ENCODE peak calls at places on chromosomes 12 and 14, in five cellular contexts. One of them, this sample, is unnamed.

GRCh38 chr14:102528441-102529170 is 19.0 kb upstream of the ANKRD9 start:
- DNase-seq in heart right ventricle: no peak
- DNase-seq in OCI-LY7: no peak
- DNase-seq in cardiac muscle cell: no peak
- DNase-seq in HCT116: no peak
- DNase-seq in this sample: no peak

GRCh38 chr12:3252416-3252815 is 175.2 kb downstream of the TSPAN9 start:
- DNase-seq in heart right ventricle: peak; percentile 93
- DNase-seq in OCI-LY7: no peak
- DNase-seq in cardiac muscle cell: peak; percentile 61
- DNase-seq in HCT116: no peak
- DNase-seq in this sample: no peak

GRCh38 chr12:111570090-111570961 is 28.8 kb downstream of the ATXN2 start:
- DNase-seq in heart right ventricle: no peak
- DNase-seq in OCI-LY7: no peak
- DNase-seq in cardiac muscle cell: no peak
- DNase-seq in HCT116: peak; percentile 70
- DNase-seq in this sample: peak; percentile 33

GRCh38 chr12:75289678-75290200 is 40.4 kb downstream of the CAPS2 start:
- DNase-seq in heart right ventricle: no peak
- DNase-seq in OCI-LY7: no peak
- DNase-seq in cardiac muscle cell: no peak
- DNase-seq in HCT116: peak; percentile 3
- DNase-seq in this sample: no peak

GRCh38 chr12:127149226-127149964 is 1117.6 kb upstream of the TMEM132C start:
- DNase-seq in heart right ventricle: no peak
- DNase-seq in OCI-LY7: no peak
- DNase-seq in cardiac muscle cell: no peak
- DNase-seq in HCT116: no peak
- DNase-seq in this sample: no peak

GRCh38 chr14:93986972-93987371 is 10.1 kb upstream of the CCDC197 start:
- DNase-seq in heart right ventricle: peak; percentile 37
- DNase-seq in OCI-LY7: no peak
- DNase-seq in cardiac muscle cell: no peak
- DNase-seq in HCT116: no peak
- DNase-seq in this sample: no peak

GRCh38 chr12:71849109-71849851 is 9.7 kb downstream of the TBC1D15 start:
- DNase-seq in heart right ventricle: no peak
- DNase-seq in OCI-LY7: no peak
- DNase-seq in cardiac muscle cell: no peak
- DNase-seq in HCT116: no peak
- DNase-seq in this sample: no peak

GRCh38 chr12:49866859-49867579 is 24.1 kb upstream of the BCDIN3D start:
- DNase-seq in heart right ventricle: peak; percentile 77
- DNase-seq in OCI-LY7: peak; percentile 77
- DNase-seq in cardiac muscle cell: peak; percentile 80
- DNase-seq in HCT116: peak; percentile 52
- DNase-seq in this sample: no peak

GRCh38 chr12:94760786-94761185 is 110.4 kb upstream of the TMCC3 start:
- DNase-seq in heart right ventricle: no peak
- DNase-seq in OCI-LY7: no peak
- DNase-seq in cardiac muscle cell: no peak
- DNase-seq in HCT116: no peak
- DNase-seq in this sample: no peak

GRCh38 chr14:71322660-71323250 is 415.5 kb downstream of the PCNX1 start:
- DNase-seq in heart right ventricle: peak; percentile 12
- DNase-seq in OCI-LY7: peak; percentile 72
- DNase-seq in cardiac muscle cell: peak; percentile 37
- DNase-seq in HCT116: no peak
- DNase-seq in this sample: no peak

DNA sequence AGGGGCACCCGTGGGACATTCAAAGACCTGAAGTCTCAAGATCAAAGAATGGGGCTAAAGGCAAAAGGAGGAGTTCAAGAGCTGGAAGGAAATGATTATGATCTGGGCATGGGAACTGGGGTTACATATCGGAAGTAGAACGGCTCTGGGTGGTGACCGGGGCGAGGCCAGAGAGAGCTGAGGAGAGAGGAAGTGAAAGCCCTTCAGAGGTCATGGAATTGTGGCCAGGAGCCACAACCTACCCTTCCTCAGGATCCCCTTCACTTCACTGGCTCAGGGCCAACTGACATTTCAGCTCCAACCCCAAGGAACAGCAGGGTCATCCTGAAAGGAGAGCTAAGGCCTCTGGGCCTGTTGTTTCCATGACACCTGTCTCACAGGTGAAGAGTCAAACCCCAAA is 57.8 kb downstream of the GALNT16 start:
- DNase-seq in heart right ventricle: no peak
- DNase-seq in OCI-LY7: peak; percentile 9
- DNase-seq in cardiac muscle cell: no peak
- DNase-seq in HCT116: no peak
- DNase-seq in this sample: no peak
- H3K27ac ChIP-seq in heart right ventricle: peak overlapping the region; percentile 86
- H3K27ac ChIP-seq in OCI-LY7: no peak overlapping the region
- H3K27ac ChIP-seq in cardiac muscle cell: no peak overlapping the region
- H3K27ac ChIP-seq in HCT116: no peak overlapping the region
- H3K27ac ChIP-seq in this sample: no peak overlapping the region

GRCh38 chr12:100401660-100402059 is 44.8 kb downstream of the SLC17A8 start:
- DNase-seq in heart right ventricle: no peak
- DNase-seq in OCI-LY7: no peak
- DNase-seq in cardiac muscle cell: no peak
- DNase-seq in HCT116: no peak
- DNase-seq in this sample: no peak

GRCh38 chr12:100403446-100403845 is 46.6 kb downstream of the SLC17A8 start:
- DNase-seq in heart right ventricle: no peak
- DNase-seq in OCI-LY7: no peak
- DNase-seq in cardiac muscle cell: no peak
- DNase-seq in HCT116: no peak
- DNase-seq in this sample: no peak

GRCh38 chr12:100399095-100399494 is 42.2 kb downstream of the SLC17A8 start:
- DNase-seq in heart right ventricle: no peak
- DNase-seq in OCI-LY7: no peak
- DNase-seq in cardiac muscle cell: no peak
- DNase-seq in HCT116: no peak
- DNase-seq in this sample: no peak

GRCh38 chr12:100404769-100405407 is 48.0 kb downstream of the SLC17A8 start:
- DNase-seq in heart right ventricle: no peak
- DNase-seq in OCI-LY7: peak; percentile 69
- DNase-seq in cardiac muscle cell: peak; percentile 81
- DNase-seq in HCT116: peak; percentile 84
- DNase-seq in this sample: no peak
- H3K27ac ChIP-seq in heart right ventricle: no peak overlapping the region
- H3K27ac ChIP-seq in OCI-LY7: no peak overlapping the region
- H3K27ac ChIP-seq in cardiac muscle cell: no peak overlapping the region
- H3K27ac ChIP-seq in HCT116: no peak overlapping the region
- H3K27ac ChIP-seq in this sample: no peak overlapping the region

GRCh38 chr14:68899033-68899603 is 80.0 kb downstream of the ACTN1 start:
- DNase-seq in heart right ventricle: no peak
- DNase-seq in OCI-LY7: no peak
- DNase-seq in cardiac muscle cell: no peak
- DNase-seq in HCT116: no peak
- DNase-seq in this sample: no peak
- H3K27ac ChIP-seq in heart right ventricle: no peak overlapping the region
- H3K27ac ChIP-seq in OCI-LY7: no peak overlapping the region
- H3K27ac ChIP-seq in cardiac muscle cell: no peak overlapping the region
- H3K27ac ChIP-seq in HCT116: no peak overlapping the region
- H3K27ac ChIP-seq in this sample: peak overlapping the region; percentile 66

GRCh38 chr14:68199465-68200145 is 380.0 kb downstream of the RAD51B start:
- DNase-seq in heart right ventricle: peak; percentile 62
- DNase-seq in OCI-LY7: no peak
- DNase-seq in cardiac muscle cell: no peak
- DNase-seq in HCT116: no peak
- DNase-seq in this sample: no peak
- H3K27ac ChIP-seq in heart right ventricle: peak overlapping the region; percentile 54
- H3K27ac ChIP-seq in OCI-LY7: no peak overlapping the region
- H3K27ac ChIP-seq in cardiac muscle cell: no peak overlapping the region
- H3K27ac ChIP-seq in HCT116: peak overlapping the region; percentile 85
- H3K27ac ChIP-seq in this sample: no peak overlapping the region

This sample was measured in epithelial cell of prostate.